ENCODE peak calls at places on chromosomes 3 and 15, in ten cellular contexts. F, I, D, Z, O, R, V, T, H and C are unnamed samples.

GRCh38 chr3:46719735-46720271 is 2.1 kb upstream of the PRSS50 start:
- DNase-seq in F (no peak), I (no peak), D (no peak), Z (no peak), O (no peak), R (no peak), V (no peak), T (no peak), H (no peak), C (peak)

GRCh38 chr3:66428733-66429132 is 72.1 kb downstream of the LRIG1 start:
- DNase-seq in F (no peak), I (peak), D (no peak), Z (peak), O (no peak), R (peak), V (peak), T (peak), H (no peak), C (peak)

GRCh38 chr3:177960014-177960413 is 576.2 kb upstream of the KCNMB2 start:
- DNase-seq in F (no peak), I (no peak), D (no peak), Z (peak), O (no peak), R (no peak), V (no peak), T (no peak), H (no peak), C (peak)

GRCh38 chr3:127479449-127479848 is 111.1 kb downstream of the TPRA1 start:
- DNase-seq in F (no peak), I (no peak), D (no peak), Z (no peak), O (no peak), R (no peak), V (no peak), T (no peak), H (no peak), C (peak)

GRCh38 chr3:49668861-49669260 is 5.3 kb upstream of the APEH start:
- DNase-seq in F (no peak), I (no peak), D (no peak), Z (no peak), O (no peak), R (no peak), V (no peak), T (no peak), H (no peak), C (no peak)

GRCh38 chr15:37824717-37825382 is 109.6 kb upstream of the TMCO5A start:
- DNase-seq in F (no peak), I (peak), D (no peak), Z (peak), O (no peak), R (peak), V (peak), T (no peak), H (no peak), C (no peak)

GRCh38 chr3:129383292-129383860 is 45.1 kb downstream of the EFCAB12 start:
- DNase-seq in F (no peak), I (no peak), D (peak), Z (peak), O (peak), R (peak), V (peak), T (peak), H (peak), C (peak)

GRCh38 chr3:38605981-38606380 is 43.5 kb downstream of the SCN5A start:
- DNase-seq in F (no peak), I (no peak), D (no peak), Z (no peak), O (no peak), R (no peak), V (no peak), T (no peak), H (no peak), C (no peak)

GRCh38 chr15:99978426-99978825 is 245.2 kb upstream of the LYSMD4 start:
- DNase-seq in F (no peak), I (no peak), D (no peak), Z (no peak), O (no peak), R (no peak), V (no peak), T (no peak), H (no peak), C (no peak)